ENCODE peak calls at places on chromosomes 4 and X, in four cellular contexts. L is HepG2, O is K562, F is H1. U is an unnamed sample.

GRCh38 chrX:110418220-110418856 is 59.7 kb downstream of the RTL9 start:
- DNase-seq in L (no peak), O (peak), F (no peak), U (no peak)

GRCh38 chr4:156803056-156803455 is 168.5 kb downstream of the PDGFC start:
- DNase-seq in L (no peak), O (no peak), F (no peak), U (no peak)

GRCh38 chrX:11540532-11541377 is 125.0 kb downstream of the ARHGAP6 start:
- DNase-seq in L (no peak), O (no peak), F (no peak), U (no peak)

GRCh38 chrX:46920235-46920634 is 8.0 kb downstream of the JADE3 start:
- DNase-seq in L (no peak), O (no peak), F (no peak), U (no peak)

GRCh38 chr4:73470728-73471127 is 10.8 kb upstream of the AFM start:
- DNase-seq in L (no peak), O (no peak), F (no peak), U (no peak)

GRCh38 chr4:20652226-20652836 is 47.9 kb upstream of the PACRGL start:
- DNase-seq in L (no peak), O (no peak), F (no peak), U (no peak)

GRCh38 chr4:125123710-125124109 is 191.0 kb upstream of the FAT4 start:
- DNase-seq in L (no peak), O (no peak), F (no peak), U (no peak)

GRCh38 chrX:39576081-39576701 is 521.6 kb downstream of the BCOR start:
- DNase-seq in L (no peak), O (no peak), F (no peak), U (no peak)

GRCh38 chrX:46341767-46342322 is 203.4 kb downstream of the ZNF674 start:
- DNase-seq in L (no peak), O (no peak), F (no peak), U (no peak)

GRCh38 chr4:183413562-183414200 is 30.8 kb upstream of the CDKN2AIP start:
- DNase-seq in L (no peak), O (no peak), F (no peak), U (no peak)

GRCh38 chr4:127533028-127533700 is 99.6 kb upstream of the INTU start:
- DNase-seq in L (no peak), O (no peak), F (no peak), U (no peak)

GRCh38 chr4:144583658-144584057 is 62.3 kb upstream of the HHIP start:
- DNase-seq in L (no peak), O (no peak), F (no peak), U (no peak)

GRCh38 chr4:1603413-1604135 is 80.5 kb downstream of the FAM53A start:
- DNase-seq in L (no peak), O (no peak), F (no peak), U (no peak)

GRCh38 chrX:123173833-123174232 is 10.2 kb upstream of the GRIA3 start:
- DNase-seq in L (no peak), O (peak), F (no peak), U (peak)

DNA sequence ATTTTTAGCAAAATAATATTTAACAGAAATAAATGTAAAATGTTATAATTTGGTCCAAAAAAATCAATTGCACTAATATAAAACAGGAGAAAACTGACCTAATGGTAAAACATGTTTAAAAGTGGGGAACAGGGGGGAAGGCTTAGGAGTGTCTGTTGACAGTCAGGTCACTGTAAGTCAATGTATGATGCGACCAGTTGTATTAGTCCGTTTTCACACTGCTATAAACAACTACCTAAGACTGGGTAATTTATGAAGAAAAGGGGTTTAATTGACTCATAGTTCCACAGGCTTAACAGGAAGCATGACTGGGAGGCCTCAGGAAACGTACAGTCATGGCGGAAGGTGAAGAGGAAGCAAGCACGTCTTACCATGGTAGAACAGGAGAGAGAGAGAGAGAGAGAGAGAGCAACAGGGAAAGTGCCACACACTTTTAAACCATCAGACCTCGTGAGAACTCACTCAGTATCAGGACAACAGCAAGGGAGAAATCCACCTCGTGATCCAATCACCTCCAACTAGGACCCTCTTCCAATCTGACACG is 13.0 kb upstream of the PLAC1 start:
- DNase-seq in L (no peak), O (no peak), F (no peak), U (no peak)
- TF ChIP-seq ATF3 in L (no peak), O (no peak), F (no peak), U (no peak)

DNA sequence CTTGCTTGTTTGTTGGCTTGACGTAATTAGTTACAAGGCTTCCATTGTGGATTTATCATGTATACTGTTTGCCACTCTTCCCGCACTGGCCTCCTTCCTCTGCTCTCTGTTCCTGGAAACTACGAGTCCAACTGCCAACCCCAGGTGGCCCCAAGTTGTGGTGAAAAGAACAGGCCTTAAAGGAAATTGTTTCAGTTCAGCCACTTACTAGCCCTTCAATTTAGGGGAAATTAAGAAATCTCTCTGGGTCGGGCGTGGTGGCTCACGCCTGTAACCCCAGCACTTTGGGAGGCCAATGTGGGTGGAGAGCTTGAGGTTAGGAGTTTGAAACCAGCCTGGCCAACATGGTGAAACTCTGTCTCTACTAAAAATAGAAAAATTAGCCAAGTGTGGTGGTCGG is 28.0 kb downstream of the RBM47 start:
- DNase-seq in L (no peak), O (no peak), F (no peak), U (no peak)
- TF ChIP-seq MAX in L (no peak), O (no peak), F (no peak), U (no peak)

GRCh38 chr4:151256134-151256533 is 20.8 kb upstream of the PRSS48 start:
- DNase-seq in L (peak), O (no peak), F (no peak), U (no peak)
- TF ChIP-seq CEBPB in L (no peak), O (no peak), F (no peak), U (no peak)

GRCh38 chr4:155208258-155209054 is at the start of gene NPY2R:
- DNase-seq in L (no peak), O (no peak), F (peak), U (no peak)

DNA sequence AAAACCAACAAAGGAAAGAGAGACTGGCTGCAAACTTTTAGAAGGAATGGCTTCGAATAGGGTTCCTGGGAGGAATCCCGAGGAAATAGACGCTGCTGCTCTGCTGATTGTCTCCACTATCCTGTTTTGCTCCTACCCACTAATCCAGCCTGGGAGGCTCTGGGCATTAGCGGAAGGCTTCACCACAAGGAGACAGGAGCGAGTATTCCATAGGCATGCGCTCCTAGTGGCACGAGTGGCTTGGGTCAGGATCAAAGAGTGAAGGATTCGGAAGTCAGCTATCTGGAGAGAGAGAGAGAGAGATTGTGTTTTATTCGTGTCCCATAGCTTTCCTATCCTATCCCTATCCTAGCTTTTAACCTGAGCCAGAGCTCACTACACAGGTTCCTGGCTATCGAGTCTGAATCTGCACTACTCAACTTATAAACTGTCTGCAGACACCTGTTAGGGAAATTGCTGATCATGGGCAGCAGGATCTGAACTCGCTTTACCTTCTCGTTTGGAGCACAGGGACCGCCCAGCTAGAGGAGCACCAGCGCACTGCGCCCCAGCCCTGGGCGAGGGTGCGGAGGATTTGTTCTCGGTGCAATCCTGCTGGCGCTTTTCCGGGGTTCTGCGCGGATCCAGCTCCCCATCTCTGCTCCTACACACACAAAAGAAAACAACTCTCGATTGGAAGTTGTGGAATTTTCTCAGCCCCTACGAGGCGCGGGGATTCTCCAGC is 740 bp upstream of the NPY2R start:
- DNase-seq in L (no peak), O (no peak), F (peak), U (no peak)
- TF ChIP-seq ATF3 in L (no peak), O (no peak), F (no peak), U (no peak)

GRCh38 chr4:112517911-112518310 is 1.9 kb upstream of the NEUROG2 start:
- DNase-seq in L (no peak), O (no peak), F (no peak), U (no peak)

GRCh38 chr4:112516076-112516385 is at the start of gene NEUROG2:
- DNase-seq in L (no peak), O (no peak), F (no peak), U (no peak)

GRCh38 chr4:112517067-112517588 is 1.1 kb upstream of the NEUROG2 start:
- DNase-seq in L (no peak), O (no peak), F (no peak), U (no peak)

GRCh38 chr4:112515278-112516075 is 503 bp downstream of the NEUROG2 start:
- DNase-seq in L (no peak), O (peak), F (no peak), U (no peak)

DNA sequence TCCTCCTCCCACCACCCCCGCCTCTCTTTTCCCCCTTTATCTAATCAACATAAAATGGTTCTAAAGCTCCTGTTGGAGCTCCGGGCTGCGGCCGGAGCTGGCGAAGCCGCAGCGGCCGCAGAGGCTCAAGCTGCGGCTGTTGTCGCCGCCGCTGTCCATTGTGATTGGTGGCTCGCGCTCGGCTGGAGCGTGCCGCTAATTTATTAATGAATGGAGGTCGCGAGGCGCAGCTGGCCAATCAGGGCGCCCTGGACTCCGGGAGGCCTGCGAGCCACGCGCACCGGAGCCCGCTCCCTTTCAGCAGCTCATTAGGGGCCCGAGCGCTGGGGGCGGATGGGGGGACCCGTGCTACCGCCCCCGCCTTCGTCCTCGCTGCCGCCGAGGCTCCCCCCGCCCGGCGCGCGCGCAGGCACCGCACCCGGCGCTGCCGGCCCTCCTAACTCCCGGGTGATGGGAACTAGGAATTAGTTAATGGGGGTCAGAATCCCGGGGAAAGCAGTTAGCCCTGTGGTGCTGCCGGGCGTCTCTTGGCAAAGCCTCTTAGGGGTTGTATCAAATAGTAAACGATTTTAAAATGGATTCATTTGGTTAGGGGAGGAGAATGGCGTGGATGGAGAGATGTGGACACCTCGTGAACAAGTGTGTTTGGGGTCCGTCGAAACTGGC is 554 bp upstream of the NEUROG2 start:
- DNase-seq in L (no peak), O (peak), F (no peak), U (no peak)
- TF ChIP-seq MAX in L (no peak), O (no peak), F (peak), U (no peak)

GRCh38 chr4:75948822-75949444 is 8.1 kb upstream of the NAAA start:
- DNase-seq in L (no peak), O (no peak), F (no peak), U (no peak)

GRCh38 chr4:75953509-75953908 is 12.7 kb upstream of the NAAA start:
- DNase-seq in L (no peak), O (no peak), F (no peak), U (no peak)

DNA sequence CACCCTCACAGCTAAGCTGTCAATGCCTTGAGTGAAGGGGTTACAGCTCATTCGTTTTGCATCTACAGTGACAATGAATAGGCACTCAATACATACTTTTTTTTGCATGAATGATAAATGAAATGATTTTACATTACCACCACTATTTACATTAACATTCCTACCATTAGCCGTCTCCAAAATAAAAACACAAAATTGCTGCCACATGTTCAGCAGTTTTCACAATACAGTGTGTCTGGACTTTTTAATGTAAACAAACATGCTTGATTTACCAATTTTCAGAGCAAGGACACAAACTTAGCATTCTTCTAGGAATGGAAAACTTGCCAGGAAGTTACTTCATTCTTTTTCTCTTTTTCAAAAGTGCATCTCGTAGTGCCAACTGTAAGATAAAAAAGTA is 9.6 kb upstream of the NAAA start:
- DNase-seq in L (no peak), O (no peak), F (no peak), U (no peak)
- TF ChIP-seq CEBPB in L (no peak), O (no peak), F (no peak), U (no peak)

DNA sequence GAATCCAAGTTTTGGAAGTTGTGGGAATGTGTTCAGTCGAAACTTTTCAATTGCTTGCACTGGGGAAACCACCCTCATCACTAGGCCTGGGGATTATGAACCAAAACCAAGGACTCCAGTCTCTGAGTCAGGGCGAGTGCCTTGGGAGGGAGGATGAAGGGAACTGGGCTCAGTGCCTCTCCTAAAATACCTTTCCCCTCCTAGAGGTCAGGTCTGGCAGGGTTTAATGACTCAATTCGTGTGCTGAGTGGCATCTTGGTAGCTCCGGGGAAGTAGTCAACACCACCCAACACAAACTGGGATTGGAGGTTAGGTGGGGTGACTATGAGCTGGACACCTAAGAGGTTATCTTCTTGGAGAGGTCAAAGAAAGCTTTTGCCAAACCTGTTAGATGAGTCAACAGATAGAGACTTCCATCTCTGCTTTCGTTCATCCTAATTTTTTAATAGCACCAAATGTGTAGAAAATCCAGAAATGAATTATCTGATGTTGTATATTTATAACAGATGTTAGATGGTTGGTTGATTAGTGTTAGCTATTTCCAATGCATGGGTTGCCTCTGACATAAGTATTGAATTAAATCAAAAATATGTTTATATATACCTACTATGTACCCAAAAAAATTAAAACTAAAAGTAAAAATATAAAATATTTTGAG is 202.8 kb downstream of the SHROOM3 start:
- DNase-seq in L (no peak), O (no peak), F (no peak), U (peak)
- TF ChIP-seq ATF3 in L (no peak), O (no peak), F (no peak), U (no peak)

GRCh38 chr4:155415662-155416061 is 38.9 kb upstream of the MAP9 start:
- DNase-seq in L (no peak), O (no peak), F (no peak), U (no peak)

GRCh38 chr4:155413451-155413850 is 36.7 kb upstream of the MAP9 start:
- DNase-seq in L (no peak), O (no peak), F (no peak), U (no peak)

GRCh38 chr4:155423671-155424070 is 46.9 kb upstream of the MAP9 start:
- DNase-seq in L (no peak), O (no peak), F (no peak), U (no peak)

GRCh38 chr4:155419266-155419665 is 42.5 kb upstream of the MAP9 start:
- DNase-seq in L (no peak), O (no peak), F (no peak), U (no peak)
- TF ChIP-seq MAX in L (no peak), O (no peak), F (no peak), U (no peak)

GRCh38 chr4:123299212-123299651 is 97.4 kb upstream of the SPRY1 start:
- DNase-seq in L (no peak), O (no peak), F (no peak), U (no peak)
- TF ChIP-seq CEBPB in L (no peak), O (no peak), F (no peak), U (peak)

DNA sequence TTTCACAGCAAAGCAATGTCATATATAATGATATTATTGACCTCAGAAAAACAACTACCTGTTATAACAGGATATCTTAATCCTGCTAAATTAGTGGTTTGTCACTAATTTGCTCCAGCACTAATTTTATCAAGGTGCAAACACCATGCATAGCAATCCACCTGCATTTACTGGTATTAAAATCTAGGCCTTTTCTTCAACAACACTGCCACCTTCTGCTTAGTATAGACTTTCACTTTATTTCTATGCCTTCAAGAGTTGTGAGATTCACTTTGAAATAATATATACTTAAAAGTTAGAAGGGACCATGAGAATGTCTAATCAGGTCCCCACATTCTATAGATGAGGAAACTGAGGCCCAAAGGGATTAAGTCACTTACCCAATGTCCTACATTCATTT is 82.1 kb upstream of the IQCM start:
- DNase-seq in L (no peak), O (no peak), F (no peak), U (peak)
- TF ChIP-seq ATF3 in L (no peak), O (no peak), F (no peak), U (no peak)

U was measured in HCT116.